ENCODE peak calls at places on chromosomes 4 and X, in seven cellular contexts. K is HL-60; U is CD8-positive, alpha-beta memory T cell; N is IMR-90; A is naive thymus-derived CD4-positive, alpha-beta T cell; E is CD4-positive, CD25-positive, alpha-beta regulatory T cell; H is astrocyte. W is an unnamed sample.

GRCh38 chr4:183443609-183444148 is 757 bp upstream of the CDKN2AIP start:
- DNase-seq in K (peak), U (no peak), N (peak), A (no peak), E (no peak), H (peak), W (no peak)

GRCh38 chrX:78800694-78801093 is 53.2 kb downstream of the LPAR4 start:
- DNase-seq in K (no peak), U (no peak), N (no peak), A (no peak), E (no peak), H (no peak), W (no peak)

GRCh38 chr4:109155682-109156243 is 146.7 kb downstream of the COL25A1 start:
- DNase-seq in K (no peak), U (no peak), N (no peak), A (no peak), E (no peak), H (peak), W (no peak)

GRCh38 chrX:17484592-17484991 is 109.6 kb downstream of the NHS start:
- DNase-seq in K (no peak), U (no peak), N (no peak), A (no peak), E (no peak), H (no peak), W (no peak)

GRCh38 chrX:149504226-149504914 is 736 bp downstream of the IDS start:
- DNase-seq in K (no peak), U (peak), N (no peak), A (peak), E (peak), H (no peak), W (no peak)

GRCh38 chr4:26192921-26193894 is 127.6 kb upstream of the RBPJ start:
- DNase-seq in K (no peak), U (no peak), N (no peak), A (no peak), E (no peak), H (no peak), W (no peak)

GRCh38 chr4:184007891-184008290 is 102.8 kb downstream of the STOX2 start:
- DNase-seq in K (no peak), U (no peak), N (peak), A (no peak), E (no peak), H (peak), W (no peak)

GRCh38 chrX:66638591-66639500 is at the start of gene EDA2R:
- DNase-seq in K (no peak), U (no peak), N (peak), A (peak), E (peak), H (peak), W (peak)

GRCh38 chr4:54015421-54016065 is 48.9 kb downstream of the CHIC2 start:
- DNase-seq in K (no peak), U (no peak), N (no peak), A (no peak), E (no peak), H (no peak), W (no peak)

GRCh38 chr4:82839624-82840023 is 41.0 kb upstream of the SCD5 start:
- DNase-seq in K (no peak), U (no peak), N (peak), A (no peak), E (no peak), H (peak), W (no peak)

GRCh38 chrX:129360175-129360574 is 163.1 kb downstream of the SMARCA1 start:
- DNase-seq in K (peak), U (no peak), N (peak), A (no peak), E (peak), H (peak), W (no peak)

GRCh38 chr4:11507920-11508319 is 79.2 kb upstream of the HS3ST1 start:
- DNase-seq in K (no peak), U (no peak), N (no peak), A (no peak), E (no peak), H (no peak), W (no peak)

GRCh38 chrX:107678957-107679740 is 50.8 kb downstream of the PRPS1 start:
- DNase-seq in K (peak), U (peak), N (peak), A (peak), E (peak), H (peak), W (peak)

GRCh38 chrX:126485371-126485770 is 67.2 kb downstream of the DCAF12L1 start:
- DNase-seq in K (no peak), U (no peak), N (no peak), A (no peak), E (no peak), H (no peak), W (no peak)

DNA sequence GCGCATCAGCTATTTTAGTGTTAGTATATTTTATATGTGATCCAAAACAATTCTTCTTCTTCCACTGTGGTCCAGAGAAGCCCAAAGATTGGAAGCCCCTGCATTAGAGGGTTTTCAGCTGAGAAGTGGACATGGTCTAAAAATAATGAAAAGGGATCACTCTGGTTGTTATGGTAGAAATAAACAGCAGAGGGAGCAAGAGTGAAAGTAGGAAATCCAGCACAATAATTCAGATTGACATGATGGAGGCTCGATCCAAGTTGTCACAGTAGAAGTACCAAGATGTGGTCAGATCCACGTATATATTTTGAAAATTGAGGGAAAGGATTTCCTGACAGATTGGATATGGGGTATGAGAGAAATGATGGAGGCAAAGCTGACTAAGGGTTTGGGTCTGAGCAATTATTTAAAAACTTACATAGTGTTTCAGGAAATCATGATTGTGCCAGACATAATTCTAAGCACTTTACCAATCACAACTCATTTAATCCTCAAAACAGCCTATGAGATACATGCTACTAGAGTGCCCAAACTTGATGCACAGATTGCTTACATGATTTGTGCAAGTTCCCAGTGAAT is 17.0 kb upstream of the TMEM144 start:
- DNase-seq in K (no peak), U (no peak), N (peak), A (no peak), E (no peak), H (peak), W (no peak)
- H3K27ac ChIP-seq in K (no peak), U (no peak), N (no peak), A (no peak), E (no peak), H (no peak), W (no peak)

GRCh38 chrX:43655961-43656494 is at the start of gene MAOA:
- DNase-seq in K (no peak), U (peak), N (no peak), A (peak), E (no peak), H (no peak), W (peak)
- H3K27ac ChIP-seq in K (no peak), U (no peak), N (no peak), A (peak), E (no peak), H (no peak), W (peak)

GRCh38 chr4:152258804-152259708 is 276.8 kb downstream of the FBXW7 start:
- DNase-seq in K (no peak), U (no peak), N (peak), A (no peak), E (no peak), H (peak), W (no peak)
- H3K27ac ChIP-seq in K (no peak), U (no peak), N (peak), A (no peak), E (no peak), H (peak), W (no peak)

DNA sequence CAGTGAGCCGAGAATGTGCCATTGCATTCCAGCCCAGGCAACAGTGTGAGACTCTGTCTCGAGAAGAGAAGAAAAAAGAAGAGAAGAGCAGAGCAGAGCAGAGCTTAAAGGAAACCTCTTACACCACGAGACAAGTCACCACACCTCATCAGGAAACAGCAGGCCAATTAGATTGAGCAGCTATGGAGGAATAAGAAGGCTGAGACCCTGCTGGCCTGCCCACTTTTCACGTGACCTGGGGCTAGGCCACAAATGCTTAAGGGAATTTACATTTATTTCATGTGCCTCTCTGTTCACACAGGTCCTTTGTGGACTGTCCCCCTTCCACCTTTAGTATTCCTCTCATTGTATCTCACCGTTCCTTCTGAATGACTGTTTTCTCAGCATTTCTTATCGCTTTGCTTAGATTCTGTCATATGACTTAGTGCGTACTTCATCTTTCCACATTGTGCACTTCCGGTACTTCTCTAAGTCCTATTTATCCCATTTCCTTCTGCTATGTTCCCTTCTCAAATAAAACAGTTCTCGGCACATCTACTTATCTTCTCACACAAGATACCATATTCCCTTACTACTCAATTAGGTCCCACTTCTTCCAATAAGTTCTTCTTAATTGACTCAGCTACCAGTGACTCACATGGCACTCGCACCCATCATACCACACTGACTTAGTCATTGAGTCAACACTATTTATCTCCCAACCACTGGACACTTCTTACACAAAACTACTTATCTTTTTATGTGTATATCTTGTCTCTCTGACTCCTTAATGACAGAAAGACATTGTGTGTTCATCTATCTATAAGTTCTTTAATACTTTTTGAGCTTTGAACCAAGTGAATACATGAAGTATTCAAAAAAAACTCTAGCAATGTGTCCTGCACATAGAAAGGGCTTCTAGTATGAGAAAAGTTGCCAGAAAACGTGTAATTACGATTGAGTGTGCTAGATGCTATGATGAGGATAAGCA is 11.0 kb downstream of the CUL4B start:
- DNase-seq in K (no peak), U (no peak), N (peak), A (no peak), E (no peak), H (peak), W (no peak)
- H3K27ac ChIP-seq in K (no peak), U (peak), N (peak), A (no peak), E (no peak), H (peak), W (peak)

GRCh38 chr4:142121448-142121847 is 485.1 kb downstream of the IL15 start:
- DNase-seq in K (no peak), U (no peak), N (no peak), A (no peak), E (no peak), H (no peak), W (no peak)

GRCh38 chr4:142124874-142125273 is 488.5 kb downstream of the IL15 start:
- DNase-seq in K (no peak), U (no peak), N (no peak), A (no peak), E (no peak), H (no peak), W (no peak)

GRCh38 chr4:142121951-142122350 is 485.6 kb downstream of the IL15 start:
- DNase-seq in K (no peak), U (no peak), N (no peak), A (no peak), E (no peak), H (no peak), W (no peak)

DNA sequence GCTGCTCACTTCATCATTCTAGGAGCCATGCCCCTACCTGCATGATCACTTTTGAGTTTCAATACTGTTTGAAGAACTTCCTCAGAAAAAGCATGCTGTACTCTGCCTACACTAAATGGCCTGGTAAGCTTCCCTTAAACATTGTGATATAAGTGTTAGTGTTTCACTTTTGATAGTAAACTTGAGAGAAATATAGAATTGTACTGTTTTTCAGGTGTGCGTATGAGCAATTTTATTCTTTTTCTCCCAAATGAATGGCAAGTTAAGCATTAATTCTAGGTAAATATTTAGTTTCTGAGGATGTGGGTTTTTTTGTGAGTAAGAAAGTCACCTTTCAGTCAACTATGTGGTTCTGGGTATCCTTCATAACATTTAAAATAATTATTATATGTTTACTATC is 484.5 kb downstream of the IL15 start:
- DNase-seq in K (no peak), U (no peak), N (no peak), A (no peak), E (no peak), H (no peak), W (no peak)
- H3K27ac ChIP-seq in K (no peak), U (no peak), N (no peak), A (no peak), E (no peak), H (no peak), W (no peak)

GRCh38 chr4:159291176-159291575 is 188.3 kb downstream of the RAPGEF2 start:
- DNase-seq in K (no peak), U (no peak), N (no peak), A (no peak), E (no peak), H (no peak), W (no peak)

GRCh38 chr4:159292137-159292896 is 189.4 kb downstream of the RAPGEF2 start:
- DNase-seq in K (no peak), U (no peak), N (no peak), A (no peak), E (no peak), H (no peak), W (no peak)

GRCh38 chr4:159297088-159297487 is 194.2 kb downstream of the RAPGEF2 start:
- DNase-seq in K (no peak), U (no peak), N (peak), A (no peak), E (no peak), H (no peak), W (no peak)

GRCh38 chr4:159298502-159298901 is 195.6 kb downstream of the RAPGEF2 start:
- DNase-seq in K (no peak), U (no peak), N (peak), A (no peak), E (no peak), H (peak), W (no peak)

GRCh38 chr4:159296061-159296460 is 193.2 kb downstream of the RAPGEF2 start:
- DNase-seq in K (no peak), U (no peak), N (peak), A (no peak), E (no peak), H (peak), W (no peak)
- H3K27ac ChIP-seq in K (no peak), U (no peak), N (no peak), A (no peak), E (no peak), H (peak), W (no peak)

GRCh38 chr4:39785031-39785430 is 87.1 kb downstream of the UBE2K start:
- DNase-seq in K (no peak), U (no peak), N (no peak), A (no peak), E (no peak), H (no peak), W (no peak)
- H3K27ac ChIP-seq in K (no peak), U (no peak), N (no peak), A (no peak), E (no peak), H (no peak), W (no peak)

DNA sequence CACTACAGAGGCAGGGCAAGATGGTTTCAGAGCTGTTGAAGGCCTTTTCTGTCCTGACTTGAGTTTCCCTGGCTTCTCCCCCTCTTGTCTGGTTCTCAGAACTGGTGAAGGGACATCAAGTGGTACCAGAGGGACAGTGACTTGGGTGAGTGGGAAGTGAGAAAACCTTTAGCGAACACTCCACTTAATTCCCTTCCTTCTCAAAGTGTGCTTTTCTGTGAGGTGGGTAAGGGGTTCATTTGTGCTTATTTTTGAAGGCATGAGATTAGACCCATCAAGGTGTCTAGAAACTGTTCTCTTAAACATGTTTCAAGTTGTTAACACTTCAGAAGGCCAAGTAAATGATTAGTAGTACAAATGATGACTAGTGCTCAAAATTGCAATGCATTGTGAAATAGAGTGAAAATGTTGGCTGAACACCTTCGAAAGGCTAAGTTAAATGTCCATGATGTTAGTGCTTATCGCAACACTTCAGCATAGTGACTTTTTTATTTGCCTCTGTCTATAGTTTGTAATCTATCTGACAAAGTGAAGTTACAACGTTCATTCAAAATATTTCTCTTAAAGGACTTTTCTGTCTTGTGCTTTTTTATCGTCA is 2.8 kb downstream of the AREG start:
- DNase-seq in K (no peak), U (no peak), N (no peak), A (no peak), E (no peak), H (no peak), W (no peak)
- H3K27ac ChIP-seq in K (no peak), U (no peak), N (no peak), A (no peak), E (no peak), H (no peak), W (no peak)

GRCh38 chr4:2805712-2806391 is 13.0 kb downstream of the SH3BP2 start:
- DNase-seq in K (no peak), U (no peak), N (no peak), A (no peak), E (no peak), H (no peak), W (peak)

GRCh38 chr4:2808001-2808400 is 15.1 kb downstream of the SH3BP2 start:
- DNase-seq in K (no peak), U (no peak), N (no peak), A (no peak), E (no peak), H (no peak), W (no peak)

GRCh38 chr4:2807571-2807970 is 14.7 kb downstream of the SH3BP2 start:
- DNase-seq in K (no peak), U (no peak), N (no peak), A (no peak), E (no peak), H (no peak), W (no peak)

GRCh38 chr4:2804973-2805501 is 12.2 kb downstream of the SH3BP2 start:
- DNase-seq in K (no peak), U (no peak), N (no peak), A (no peak), E (no peak), H (no peak), W (no peak)

GRCh38 chr4:2806392-2807355 is 13.8 kb downstream of the SH3BP2 start:
- DNase-seq in K (no peak), U (no peak), N (peak), A (no peak), E (no peak), H (no peak), W (peak)
- H3K27ac ChIP-seq in K (no peak), U (no peak), N (peak), A (no peak), E (no peak), H (no peak), W (peak)

DNA sequence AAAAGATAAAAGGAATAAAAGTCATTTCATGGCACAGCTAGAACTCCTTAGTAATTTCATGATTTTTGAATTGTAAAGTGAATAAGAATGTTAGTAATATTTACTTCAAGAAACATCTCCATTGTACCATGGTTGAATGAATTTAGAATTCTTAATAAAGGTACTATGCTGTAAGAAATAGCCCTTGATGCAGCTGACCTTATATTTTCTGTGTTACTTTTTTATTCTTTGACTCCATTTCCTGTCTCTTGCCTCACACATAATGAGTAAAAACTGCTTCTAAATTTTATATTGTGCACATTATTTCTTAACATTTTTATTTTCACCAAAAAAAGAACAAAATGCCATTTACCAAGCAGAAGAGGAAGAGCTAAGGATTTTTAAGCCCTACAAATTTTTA is 81.9 kb upstream of the PDHA2 start:
- DNase-seq in K (no peak), U (no peak), N (no peak), A (no peak), E (no peak), H (no peak), W (no peak)
- H3K27ac ChIP-seq in K (no peak), U (no peak), N (no peak), A (no peak), E (no peak), H (no peak), W (no peak)

W was measured in lung.